ENCODE peak calls at places on chromosomes 7 and 10, in four cellular contexts. N, V, S and I are unnamed samples.

GRCh38 chr7:126022452-126022851 is 1092.8 kb upstream of the POT1 start:
- DNase-seq in N (no peak), V (no peak), S (no peak), I (no peak)

GRCh38 chr7:36863901-36864701 is 139.8 kb upstream of the AOAH start:
- DNase-seq in N (no peak), V (no peak), S (peak; percentile 89), I (no peak)

GRCh38 chr7:134367956-134368749 is 51.4 kb upstream of the SLC35B4 start:
- DNase-seq in N (no peak), V (no peak), S (no peak), I (no peak)

GRCh38 chr7:143272871-143273270 is 9.6 kb downstream of the GSTK1 start:
- DNase-seq in N (no peak), V (no peak), S (no peak), I (no peak)

GRCh38 chr7:98628418-98628817 is 11.3 kb downstream of the NPTX2 start:
- DNase-seq in N (no peak), V (no peak), S (no peak), I (no peak)

GRCh38 chr10:102324061-102324460 is 71.4 kb upstream of the NFKB2 start:
- DNase-seq in N (no peak), V (peak; percentile 32), S (no peak), I (no peak)

GRCh38 chr7:107167483-107168232 is 1.1 kb upstream of the HBP1 start:
- DNase-seq in N (no peak), V (peak; percentile 93), S (no peak), I (no peak)

GRCh38 chr7:138752568-138753518 is 45.0 kb upstream of the TMEM213 start:
- DNase-seq in N (peak; percentile 86), V (no peak), S (peak; percentile 67), I (no peak)

GRCh38 chr7:30476401-30477145 is 2.0 kb downstream of the NOD1 start:
- DNase-seq in N (no peak), V (no peak), S (no peak), I (no peak)

GRCh38 chr10:110067960-110068770 is 60.4 kb downstream of the ADD3 start:
- DNase-seq in N (no peak), V (peak; percentile 10), S (no peak), I (no peak)

GRCh38 chr10:27611209-27611608 is 107.1 kb downstream of the RAB18 start:
- DNase-seq in N (no peak), V (no peak), S (no peak), I (no peak)

GRCh38 chr7:47544416-47544815 is 37.5 kb downstream of the TNS3 start:
- DNase-seq in N (no peak), V (no peak), S (no peak), I (no peak)

GRCh38 chr7:17689361-17689760 is 250.9 kb downstream of the SNX13 start:
- DNase-seq in N (no peak), V (peak; percentile 18), S (no peak), I (no peak)

GRCh38 chr7:157352506-157352905 is 15.7 kb downstream of the DNAJB6 start:
- DNase-seq in N (no peak), V (no peak), S (no peak), I (no peak)

GRCh38 chr10:70060389-70060788 is 7.7 kb downstream of the MACROH2A2 start:
- DNase-seq in N (no peak), V (no peak), S (no peak), I (no peak)

GRCh38 chr10:118447478-118447877 is 105.4 kb upstream of the FAM204A start:
- DNase-seq in N (no peak), V (no peak), S (no peak), I (no peak)

GRCh38 chr7:46126901-46127300 is 205.8 kb upstream of the IGFBP3 start:
- DNase-seq in N (no peak), V (no peak), S (no peak), I (no peak)

GRCh38 chr7:142749218-142749993 is at the start of gene PRSS1:
- DNase-seq in N (no peak), V (no peak), S (no peak), I (no peak)

GRCh38 chr7:134730359-134730758 is 49.1 kb upstream of the CALD1 start:
- DNase-seq in N (no peak), V (no peak), S (no peak), I (no peak)